ENCODE peak calls at places on chromosomes 3 and 15, in four cellular contexts. J, I, W and Q are unnamed samples.

GRCh38 chr15:81327526-81327925 is 3.6 kb upstream of the STARD5 start:
- DNase-seq in J (no peak), I (no peak), W (no peak), Q (no peak)

GRCh38 chr3:117510396-117510795 is 800.8 kb downstream of the TUSC7 start:
- DNase-seq in J (no peak), I (no peak), W (no peak), Q (no peak)

GRCh38 chr15:92117301-92117731 is 263.8 kb downstream of the SLCO3A1 start:
- DNase-seq in J (no peak), I (no peak), W (no peak), Q (no peak)

GRCh38 chr15:74293021-74293810 is 57.1 kb downstream of the CCDC33 start:
- DNase-seq in J (no peak), I (no peak), W (no peak), Q (no peak)

GRCh38 chr15:69044899-69045298 is 30.4 kb downstream of the NOX5 start:
- DNase-seq in J (no peak), I (no peak), W (no peak), Q (no peak)

GRCh38 chr15:74780983-74781672 is 752 bp upstream of the CSK start:
- DNase-seq in J (no peak), I (no peak), W (no peak), Q (no peak)

GRCh38 chr3:187958432-187959003 is 195.4 kb upstream of the LPP start:
- DNase-seq in J (no peak), I (no peak), W (no peak), Q (no peak)

GRCh38 chr3:128383316-128384235 is 83.1 kb downstream of the DNAJB8 start:
- DNase-seq in J (no peak), I (peak; percentile 37), W (peak; percentile 83), Q (no peak)

GRCh38 chr15:71651750-71652186 is 158.6 kb upstream of the NR2E3 start:
- DNase-seq in J (peak; percentile 37), I (peak; percentile 57), W (no peak), Q (peak; percentile 12)

GRCh38 chr15:70259640-70260066 is 161.9 kb upstream of the TLE3 start:
- DNase-seq in J (peak; percentile 45), I (peak; percentile 9), W (peak; percentile 45), Q (no peak)

GRCh38 chr3:135261214-135261775 is 466.2 kb downstream of the EPHB1 start:
- DNase-seq in J (no peak), I (no peak), W (no peak), Q (no peak)

GRCh38 chr3:135260025-135260424 is 465.0 kb downstream of the EPHB1 start:
- DNase-seq in J (no peak), I (no peak), W (no peak), Q (no peak)

GRCh38 chr3:135261916-135262315 is 466.9 kb downstream of the EPHB1 start:
- DNase-seq in J (no peak), I (no peak), W (no peak), Q (no peak)

GRCh38 chr3:135262441-135262840 is 467.4 kb downstream of the EPHB1 start:
- DNase-seq in J (no peak), I (no peak), W (no peak), Q (no peak)

DNA sequence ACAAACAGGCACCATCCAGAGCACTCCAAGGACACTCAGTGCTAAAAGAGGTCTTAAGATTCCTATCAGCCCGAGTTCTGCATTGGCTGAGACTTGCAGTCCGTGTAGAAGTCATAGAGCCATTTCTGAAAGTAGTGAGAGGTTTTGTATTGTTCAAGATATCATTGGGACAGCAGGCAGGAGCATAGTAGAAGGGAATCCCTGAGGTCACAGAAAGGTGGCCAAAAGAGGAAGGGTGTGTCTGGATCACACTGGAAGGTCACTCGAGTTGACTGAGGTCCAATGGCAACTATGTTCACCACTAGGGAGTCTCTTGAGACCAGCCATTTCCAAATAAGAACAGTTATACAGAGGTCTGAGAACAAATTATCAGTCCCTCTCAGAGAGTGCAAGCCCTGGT is 468.3 kb downstream of the EPHB1 start:
- DNase-seq in J (no peak), I (no peak), W (no peak), Q (no peak)
- TF ChIP-seq CREM in J (no peak), I (no peak), W (no peak), Q (no peak)

GRCh38 chr3:173584834-173585831 is 187.6 kb downstream of the NLGN1 start:
- DNase-seq in J (peak; percentile 68), I (no peak), W (no peak), Q (no peak)
- TF ChIP-seq CREM in J (no peak), I (no peak), W (no peak), Q (no peak)

GRCh38 chr15:58330836-58331561 is 100.8 kb upstream of the LIPC start:
- DNase-seq in J (no peak), I (peak; percentile 6), W (no peak), Q (no peak)
- TF ChIP-seq CREM in J (no peak), I (no peak), W (no peak), Q (no peak)

GRCh38 chr3:124809039-124809438 is 78.1 kb downstream of the ITGB5 start:
- DNase-seq in J (no peak), I (no peak), W (no peak), Q (no peak)
- TF ChIP-seq CREM in J (no peak), I (no peak), W (no peak), Q (no peak)

GRCh38 chr3:84265768-84266167 is 693.0 kb upstream of the CADM2 start:
- DNase-seq in J (no peak), I (no peak), W (no peak), Q (no peak)
- TF ChIP-seq CREM in J (no peak), I (no peak), W (no peak), Q (no peak)